ENCODE peak calls at places on chromosomes 5 and 9, in nine cellular contexts. O is fibroblast of pulmonary artery; I is PC-3; X is CD4-positive, alpha-beta T cell; T is body of pancreas; P is AG09309; Q is WTC11; K is heart left ventricle; L is HFFc6. M is an unnamed sample.

GRCh38 chr9:125635888-125636287 is 71.1 kb downstream of the MAPKAP1 start:
- DNase-seq in K (no peak), Q (no peak), I (no peak), L (no peak), O (no peak), X (no peak), T (no peak), P (no peak), M (no peak)

GRCh38 chr9:20041717-20042116 is 252.9 kb upstream of the SLC24A2 start:
- DNase-seq in T (peak), O (no peak), K (no peak), L (no peak), Q (no peak), P (no peak), I (no peak), X (no peak), M (no peak)

GRCh38 chr5:133916914-133917313 is 51.5 kb downstream of the C5orf15 start:
- DNase-seq in I (no peak), K (no peak), P (no peak), O (no peak), L (no peak), Q (no peak), X (no peak), T (no peak), M (no peak)

GRCh38 chr5:145984072-145984471 is 47.7 kb downstream of the SH3RF2 start:
- DNase-seq in T (no peak), P (no peak), O (no peak), Q (no peak), I (peak), X (no peak), L (no peak), K (no peak), M (no peak)

GRCh38 chr9:36191696-36192095 is 975 bp downstream of the CLTA start:
- DNase-seq in X (no peak), O (no peak), P (no peak), K (no peak), T (no peak), I (no peak), Q (no peak), L (no peak), M (no peak)

GRCh38 chr9:33270146-33270545 is 5.3 kb downstream of the CHMP5 start:
- DNase-seq in L (no peak), Q (no peak), I (no peak), T (no peak), O (no peak), P (no peak), X (no peak), K (no peak), M (no peak)

GRCh38 chr5:139639619-139640431 is 8.3 kb upstream of the CXXC5 start:
- DNase-seq in O (no peak), I (peak), K (peak), X (no peak), Q (no peak), P (no peak), T (peak), L (no peak), M (peak)

GRCh38 chr9:133306242-133307194 is 29.5 kb downstream of the SURF6 start:
- DNase-seq in P (no peak), Q (no peak), I (no peak), X (no peak), K (no peak), T (no peak), L (no peak), O (no peak), M (peak)

GRCh38 chr5:89457411-89458329 is 574.7 kb upstream of the MEF2C start:
- DNase-seq in X (no peak), Q (no peak), T (peak), K (peak), I (peak), P (peak), L (peak), O (peak), M (peak)

GRCh38 chr9:22147818-22148573 is 138.9 kb upstream of the CDKN2B start:
- DNase-seq in T (no peak), P (peak), X (no peak), I (peak), O (peak), K (no peak), Q (no peak), L (peak), M (peak)

GRCh38 chr5:163385276-163385675 is 52.1 kb upstream of the CCNG1 start:
- DNase-seq in P (no peak), O (peak), I (no peak), Q (no peak), T (no peak), K (no peak), L (no peak), X (no peak), M (no peak)

GRCh38 chr5:78655731-78656130 is 7.2 kb upstream of the LHFPL2 start:
- DNase-seq in L (no peak), I (no peak), P (no peak), Q (no peak), T (no peak), X (no peak), O (no peak), K (no peak), M (no peak)

GRCh38 chr9:96484521-96484931 is 34.6 kb downstream of the HABP4 start:
- DNase-seq in P (no peak), T (no peak), I (no peak), L (no peak), Q (no peak), O (no peak), K (no peak), X (no peak), M (no peak)

GRCh38 chr5:152686931-152687330 is 281.9 kb upstream of the NMUR2 start:
- DNase-seq in L (no peak), P (no peak), O (no peak), I (no peak), T (no peak), Q (peak), K (no peak), X (no peak), M (no peak)

GRCh38 chr5:86880785-86881492 is 263.2 kb downstream of the COX7C start:
- DNase-seq in Q (peak), K (no peak), O (peak), I (peak), L (peak), X (no peak), P (peak), T (peak), M (peak)

GRCh38 chr5:180860887-180861822 is at the start of gene ZFP62:
- DNase-seq in I (peak), P (peak), T (peak), K (peak), Q (peak), X (peak), L (peak), O (peak), M (peak)
- TF ChIP-seq CTCF in I (peak), P (no peak), T (peak), K (peak), Q (no peak), X (peak), L (peak), O (no peak), M (peak)

DNA sequence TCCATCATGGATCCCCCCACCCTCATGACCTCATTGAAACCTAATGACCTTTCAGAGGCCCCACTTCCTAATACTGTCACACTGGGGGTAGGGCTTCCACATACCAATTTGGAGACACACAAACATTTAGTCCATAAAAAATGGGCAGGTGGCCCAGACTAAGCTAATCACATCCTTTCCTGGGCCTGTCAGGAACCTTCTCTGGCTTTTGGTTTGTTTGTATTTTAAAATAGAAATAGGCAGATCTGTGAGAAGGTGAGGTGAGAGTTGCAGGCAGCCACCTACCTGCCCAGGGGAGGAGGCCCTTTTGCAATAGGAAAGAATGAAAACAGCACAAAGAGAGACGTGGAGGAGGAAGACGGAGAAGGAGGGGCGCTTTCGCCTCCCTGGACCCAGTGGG is 90.2 kb upstream of the BOD1 start:
- DNase-seq in L (no peak), O (no peak), T (peak), X (no peak), K (no peak), P (no peak), I (peak), Q (no peak), M (no peak)
- TF ChIP-seq CTCF in L (no peak), O (no peak), T (no peak), X (no peak), K (no peak), P (no peak), I (no peak), Q (no peak), M (no peak)

DNA sequence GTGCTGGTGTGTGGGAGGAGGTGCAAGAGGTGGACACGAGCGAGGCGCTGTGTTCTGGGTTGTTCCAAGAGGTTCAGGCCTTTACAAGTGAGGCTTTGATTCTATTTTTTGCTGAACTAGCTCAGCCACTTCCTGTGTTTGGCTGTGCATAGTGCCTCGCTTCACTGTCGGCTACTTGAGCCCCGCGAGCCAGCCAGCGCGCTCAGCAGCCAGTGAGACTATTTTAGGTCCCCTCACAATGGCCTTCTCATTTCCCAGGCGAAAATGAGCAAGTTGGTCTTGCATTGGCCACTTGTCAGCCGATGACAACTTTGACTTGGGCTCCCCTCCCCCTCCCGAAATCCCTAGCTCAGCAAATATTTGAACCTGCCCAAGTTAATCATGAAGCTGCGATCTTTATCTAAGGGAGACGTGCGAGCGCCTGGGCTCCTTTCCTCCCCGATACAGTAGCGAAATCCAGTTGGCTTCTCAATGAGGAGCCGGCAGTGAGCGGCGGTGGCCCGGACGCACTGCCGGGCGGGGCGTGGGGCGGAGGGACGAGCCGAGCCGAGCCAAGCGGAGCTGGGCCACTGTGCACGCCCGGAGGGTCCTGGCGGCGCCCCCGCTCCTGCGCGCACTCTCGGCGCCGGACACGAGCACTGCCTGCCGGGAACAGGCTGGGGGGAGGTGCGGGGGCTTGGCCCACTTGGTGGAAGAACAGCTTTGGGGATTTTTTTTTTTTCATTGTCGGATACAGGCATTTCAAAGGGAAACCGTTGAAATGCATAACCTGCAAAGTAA is 72.6 kb downstream of the PIK3R1 start:
- DNase-seq in L (peak), Q (peak), I (peak), K (peak), O (peak), P (no peak), T (peak), X (peak), M (peak)
- TF ChIP-seq CTCF in L (no peak), Q (no peak), I (no peak), K (no peak), O (no peak), P (no peak), T (no peak), X (no peak), M (no peak)

GRCh38 chr9:5574998-5575397 is 53.9 kb upstream of the RIC1 start:
- DNase-seq in Q (no peak), K (no peak), T (no peak), X (no peak), O (no peak), P (no peak), L (no peak), I (no peak), M (no peak)
- TF ChIP-seq CTCF in Q (no peak), K (no peak), T (no peak), X (no peak), O (peak), P (peak), L (no peak), I (no peak), M (no peak)

DNA sequence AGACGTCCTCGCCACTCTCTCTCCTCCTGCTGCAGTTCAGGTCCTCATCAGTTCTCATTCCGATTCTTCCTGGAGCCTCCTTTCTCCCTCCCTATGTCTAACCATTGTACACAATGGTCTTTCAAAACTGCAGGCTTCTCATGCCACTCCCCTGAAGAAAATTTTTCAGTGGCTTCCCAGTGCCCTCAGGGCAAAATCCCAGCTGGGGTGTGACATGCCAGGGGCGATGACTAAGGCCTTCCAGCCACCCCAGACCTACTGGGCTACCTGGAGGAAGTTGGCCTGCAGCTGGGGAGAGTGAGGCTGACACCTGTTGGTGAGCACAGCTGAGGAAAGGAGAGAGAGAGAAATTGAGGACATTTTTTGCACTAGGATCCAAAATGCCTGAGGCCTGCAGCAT is 65.2 kb downstream of the SREK1 start:
- DNase-seq in P (no peak), O (no peak), T (no peak), X (no peak), Q (peak), L (peak), I (peak), K (no peak), M (no peak)
- TF ChIP-seq CTCF in P (no peak), O (no peak), T (no peak), X (no peak), Q (no peak), L (no peak), I (peak), K (no peak), M (no peak)

GRCh38 chr9:71001780-71002386 is 119.5 kb downstream of the TRPM3 start:
- DNase-seq in L (peak), Q (peak), O (peak), P (peak), K (no peak), T (peak), I (peak), X (no peak), M (no peak)
- TF ChIP-seq CTCF in L (peak), Q (peak), O (peak), P (peak), K (peak), T (peak), I (peak), X (no peak), M (peak)

DNA sequence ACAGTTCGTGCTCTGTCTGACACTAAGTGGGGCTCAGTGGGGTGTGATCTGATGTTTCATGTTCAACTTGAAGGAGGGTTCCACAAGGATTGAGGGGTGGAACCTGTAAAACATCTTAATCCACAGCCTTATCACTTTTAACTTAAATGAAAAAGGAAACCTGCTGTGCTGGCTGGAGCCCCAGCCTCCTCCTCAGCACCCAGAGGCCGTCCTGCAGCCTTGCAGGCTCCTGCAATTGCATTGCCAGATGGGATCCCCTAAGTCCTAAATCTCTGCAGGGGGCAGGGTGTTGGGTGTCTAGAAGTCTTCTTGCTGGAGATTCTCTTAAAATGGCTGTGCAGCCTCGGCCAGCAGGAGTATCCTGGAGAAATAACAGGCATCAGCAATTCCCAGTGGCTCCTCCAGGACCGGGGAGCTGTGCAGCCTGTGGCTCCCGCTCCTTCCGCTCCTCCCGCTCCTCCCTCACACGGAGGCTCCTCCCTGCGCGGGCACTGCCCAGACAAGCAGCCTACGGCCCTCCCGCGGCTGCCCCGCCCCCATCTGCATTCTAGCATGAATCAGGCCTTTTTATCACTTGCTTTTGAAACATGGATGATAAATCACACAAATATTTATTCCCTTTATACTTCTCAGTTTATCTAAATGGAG is 131.0 kb downstream of the ADAMTS16 start:
- DNase-seq in P (peak), T (peak), O (peak), I (peak), X (no peak), K (peak), L (peak), Q (peak), M (peak)
- TF ChIP-seq CTCF in P (peak), T (no peak), O (no peak), I (peak), X (no peak), K (no peak), L (no peak), Q (no peak), M (no peak)

GRCh38 chr5:885127-885442 is 7.5 kb downstream of the BRD9 start:
- DNase-seq in P (no peak), K (no peak), Q (no peak), O (no peak), L (no peak), X (no peak), T (no peak), I (no peak), M (no peak)

GRCh38 chr5:883475-884181 is 9.0 kb downstream of the BRD9 start:
- DNase-seq in O (no peak), T (peak), L (no peak), X (no peak), Q (no peak), K (no peak), P (no peak), I (no peak), M (no peak)

GRCh38 chr5:886051-886450 is 6.5 kb downstream of the BRD9 start:
- DNase-seq in O (no peak), X (no peak), Q (no peak), T (peak), K (no peak), P (no peak), L (no peak), I (no peak), M (no peak)

GRCh38 chr5:885529-885928 is 7.1 kb downstream of the BRD9 start:
- DNase-seq in L (no peak), K (peak), T (peak), P (no peak), X (no peak), O (no peak), I (no peak), Q (no peak), M (no peak)

GRCh38 chr5:884345-885126 is 8.1 kb downstream of the BRD9 start:
- DNase-seq in X (no peak), T (peak), L (no peak), K (no peak), O (no peak), I (no peak), Q (no peak), P (no peak), M (no peak)
- TF ChIP-seq CTCF in X (no peak), T (no peak), L (no peak), K (no peak), O (no peak), I (no peak), Q (no peak), P (no peak), M (no peak)

DNA sequence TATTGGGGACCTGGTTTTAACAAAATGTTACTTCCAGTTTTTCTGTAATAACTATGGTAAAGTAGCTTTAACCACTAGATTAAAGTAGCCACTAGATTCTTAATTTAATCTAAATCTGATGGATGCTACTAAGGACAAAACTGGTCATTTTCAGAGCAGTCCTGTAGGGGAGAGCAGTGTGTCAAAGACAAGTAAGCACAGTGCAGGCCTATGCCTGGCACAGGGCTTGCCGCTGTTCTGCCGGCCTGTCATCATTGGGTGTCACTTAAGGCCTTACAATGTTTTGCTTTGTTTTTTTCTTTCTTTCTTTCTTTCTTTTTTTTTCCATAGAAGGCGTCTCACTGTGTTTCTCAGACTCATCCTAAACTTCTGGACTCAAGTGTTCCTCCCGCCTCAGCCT is 53.0 kb upstream of the NXNL2 start:
- DNase-seq in O (no peak), X (no peak), Q (no peak), P (no peak), L (no peak), K (no peak), I (no peak), T (no peak), M (no peak)
- TF ChIP-seq CTCF in O (no peak), X (no peak), Q (no peak), P (peak), L (peak), K (no peak), I (no peak), T (no peak), M (no peak)